ENCODE peak calls at places on chromosomes 2 and 18, in six cellular contexts. M, W, I, R, P and D are unnamed samples.

GRCh38 chr2:165610591-165611029 is 141.1 kb downstream of the CSRNP3 start:
- DNase-seq in M (no peak), W (no peak), I (no peak), R (no peak), P (no peak), D (no peak)

GRCh38 chr18:59352250-59352855 is 6.7 kb downstream of the LMAN1 start:
- DNase-seq in M (no peak), W (no peak), I (no peak), R (no peak), P (no peak), D (no peak)

GRCh38 chr2:218885981-218886447 is 5.4 kb downstream of the WNT10A start:
- DNase-seq in M (no peak), W (no peak), I (no peak), R (no peak), P (no peak), D (no peak)

GRCh38 chr2:222398446-222398885 is 25.9 kb upstream of the SGPP2 start:
- DNase-seq in M (no peak), W (no peak), I (no peak), R (no peak), P (no peak), D (no peak)

GRCh38 chr18:3397786-3398185 is 52.2 kb upstream of the TGIF1 start:
- DNase-seq in M (no peak), W (no peak), I (no peak), R (no peak), P (no peak), D (no peak)

GRCh38 chr2:201357216-201357615 is at the start of gene FLACC1:
- DNase-seq in M (peak), W (no peak), I (no peak), R (no peak), P (peak), D (peak)

GRCh38 chr2:148813603-148814065 is 61.4 kb upstream of the KIF5C start:
- DNase-seq in M (no peak), W (no peak), I (peak), R (no peak), P (peak), D (no peak)

GRCh38 chr18:9925369-9925768 is 11.6 kb downstream of the VAPA start:
- DNase-seq in M (peak), W (no peak), I (no peak), R (no peak), P (no peak), D (no peak)

GRCh38 chr2:234373060-234373459 is 123.8 kb downstream of the ARL4C start:
- DNase-seq in M (no peak), W (no peak), I (no peak), R (no peak), P (no peak), D (no peak)

GRCh38 chr2:1052671-1053270 is 102.1 kb downstream of the SNTG2 start:
- DNase-seq in M (peak), W (no peak), I (no peak), R (no peak), P (no peak), D (no peak)

GRCh38 chr2:232873909-232874641 is 4.0 kb downstream of the SNORC start:
- DNase-seq in M (no peak), W (no peak), I (no peak), R (no peak), P (no peak), D (no peak)

GRCh38 chr2:45675130-45675812 is 23.8 kb downstream of the PRKCE start:
- DNase-seq in M (no peak), W (no peak), I (peak), R (no peak), P (peak), D (no peak)

GRCh38 chr18:31680836-31681568 is 3.4 kb downstream of the B4GALT6 start:
- DNase-seq in M (no peak), W (no peak), I (no peak), R (no peak), P (no peak), D (no peak)

GRCh38 chr2:235577404-235578330 is 83.8 kb downstream of the AGAP1 start:
- DNase-seq in M (peak), W (peak), I (no peak), R (no peak), P (peak), D (no peak)

GRCh38 chr2:54079331-54079730 is 36.1 kb upstream of the ACYP2 start:
- DNase-seq in M (no peak), W (no peak), I (no peak), R (no peak), P (no peak), D (no peak)

DNA sequence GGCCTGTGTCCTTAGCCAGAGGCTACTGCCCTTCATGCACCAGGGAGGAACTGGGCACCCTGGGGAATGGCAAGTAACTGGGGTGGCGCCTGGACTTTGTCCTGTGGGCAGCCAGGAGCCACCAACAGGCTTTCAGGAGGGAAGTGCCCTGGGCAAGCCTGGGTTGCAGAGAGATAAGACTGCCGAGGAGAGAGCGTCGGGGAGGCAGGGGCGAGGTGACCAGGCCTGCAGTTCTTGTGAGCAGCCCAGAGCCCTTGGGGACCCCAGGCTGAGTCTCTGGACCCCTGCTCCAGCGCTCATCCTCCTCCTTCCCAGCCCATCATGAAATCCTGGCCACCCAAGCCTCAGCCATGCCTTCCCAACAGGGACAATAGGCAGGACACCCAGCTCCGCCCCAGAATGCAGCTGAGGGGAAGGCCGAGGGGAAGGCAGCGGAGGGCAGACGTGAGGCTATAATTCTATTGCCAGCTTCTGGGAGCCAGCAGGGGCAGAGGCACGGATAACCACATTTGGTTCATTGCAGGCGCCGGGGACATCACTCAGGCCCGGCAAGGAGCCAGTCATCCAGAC is 25.1 kb downstream of the ADRA2B start:
- DNase-seq in M (no peak), W (peak), I (peak), R (no peak), P (no peak), D (no peak)
- TF ChIP-seq POLR2A in M (no peak), W (no peak), I (no peak), R (no peak), P (no peak), D (no peak)

GRCh38 chr2:43139996-43140621 is 86.3 kb downstream of the ZFP36L2 start:
- DNase-seq in M (no peak), W (no peak), I (no peak), R (no peak), P (no peak), D (no peak)
- TF ChIP-seq POLR2A in M (no peak), W (no peak), I (no peak), R (no peak), P (no peak), D (no peak)

GRCh38 chr2:88852753-88853402 is 161.4 kb downstream of the RPIA start:
- DNase-seq in M (no peak), W (no peak), I (no peak), R (no peak), P (no peak), D (no peak)
- TF ChIP-seq POLR2A in M (no peak), W (no peak), I (no peak), R (no peak), P (no peak), D (no peak)

GRCh38 chr2:86105969-86106945 is at the start of gene PTCD3:
- DNase-seq in M (peak), W (peak), I (peak), R (peak), P (peak), D (peak)
- TF ChIP-seq POLR2A in M (peak), W (no peak), I (no peak), R (peak), P (peak), D (peak)

DNA sequence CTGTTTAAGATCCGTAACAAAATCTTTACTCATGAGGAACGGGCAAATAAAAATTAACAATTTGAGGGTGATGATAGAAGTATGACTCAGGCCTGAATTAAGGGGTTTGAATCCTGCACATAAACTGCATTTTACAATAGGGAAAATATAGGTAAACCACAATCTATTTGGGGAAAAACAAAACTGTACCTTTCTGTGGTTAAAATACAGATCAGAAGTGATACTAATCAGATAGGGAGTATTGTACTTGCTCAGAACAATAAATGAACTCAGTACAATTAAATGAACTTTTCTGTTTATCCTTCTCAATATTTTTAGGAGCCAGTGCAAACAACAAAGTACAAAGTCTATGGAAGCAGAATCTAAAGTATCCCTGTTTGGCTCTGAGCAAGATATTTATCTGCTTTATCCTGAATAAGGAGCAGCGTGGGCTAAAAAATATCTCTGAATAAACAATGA is 287.3 kb downstream of the ZNF385B start:
- DNase-seq in M (no peak), W (no peak), I (no peak), R (no peak), P (no peak), D (no peak)
- TF ChIP-seq POLR2A in M (no peak), W (no peak), I (no peak), R (no peak), P (no peak), D (no peak)

DNA sequence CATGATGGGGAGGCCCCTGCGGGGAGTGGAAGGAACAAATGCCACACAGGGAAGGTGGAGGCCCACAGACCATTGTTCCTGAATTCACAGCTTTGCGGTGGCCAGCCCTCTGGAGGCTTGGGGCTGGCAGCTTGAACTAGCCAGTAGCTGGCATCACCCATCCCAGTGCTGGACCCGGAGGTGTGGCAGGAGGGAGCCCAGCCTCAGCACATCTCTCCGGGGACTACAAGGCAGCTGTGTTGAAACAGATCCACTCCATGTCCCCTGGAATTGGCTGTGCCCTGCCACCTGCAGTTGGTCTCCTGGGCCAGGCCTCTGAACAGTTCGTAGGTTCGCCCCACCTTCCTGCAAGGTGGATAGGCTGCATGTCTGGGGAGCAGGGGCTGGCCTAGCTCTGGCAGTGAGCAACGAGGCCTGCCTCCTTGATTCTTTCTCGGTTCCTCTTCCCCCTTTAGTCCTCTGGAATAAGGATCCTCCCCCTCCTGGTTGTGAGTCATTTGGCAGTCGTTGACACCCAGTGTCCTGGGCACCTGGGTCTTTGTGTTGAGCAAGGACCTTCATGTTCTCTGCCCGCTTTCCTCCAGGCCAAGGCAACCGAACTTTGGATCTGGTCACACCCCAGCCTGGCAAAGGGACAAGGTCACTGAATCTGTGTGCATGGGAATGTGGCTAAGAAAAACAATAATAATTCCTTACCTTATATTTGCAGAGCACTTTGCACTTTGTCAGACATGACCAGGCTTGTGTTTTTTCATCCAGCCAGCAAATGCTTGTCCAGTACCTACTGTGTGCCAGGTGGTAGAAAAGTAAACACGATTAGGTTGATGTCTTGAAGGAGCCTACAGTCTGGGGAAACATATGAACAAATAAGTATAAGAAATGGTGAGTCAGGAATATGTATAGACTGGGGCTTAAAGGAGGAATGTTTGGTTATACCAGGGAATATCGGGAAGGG is 55.0 kb upstream of the MCFD2 start:
- DNase-seq in M (peak), W (peak), I (peak), R (no peak), P (peak), D (peak)
- TF ChIP-seq POLR2A in M (no peak), W (no peak), I (no peak), R (peak), P (no peak), D (no peak)

GRCh38 chr2:69567909-69568300 is 75.6 kb downstream of the AAK1 start:
- DNase-seq in M (no peak), W (no peak), I (no peak), R (no peak), P (no peak), D (no peak)
- TF ChIP-seq POLR2A in M (no peak), W (no peak), I (no peak), R (no peak), P (no peak), D (no peak)

DNA sequence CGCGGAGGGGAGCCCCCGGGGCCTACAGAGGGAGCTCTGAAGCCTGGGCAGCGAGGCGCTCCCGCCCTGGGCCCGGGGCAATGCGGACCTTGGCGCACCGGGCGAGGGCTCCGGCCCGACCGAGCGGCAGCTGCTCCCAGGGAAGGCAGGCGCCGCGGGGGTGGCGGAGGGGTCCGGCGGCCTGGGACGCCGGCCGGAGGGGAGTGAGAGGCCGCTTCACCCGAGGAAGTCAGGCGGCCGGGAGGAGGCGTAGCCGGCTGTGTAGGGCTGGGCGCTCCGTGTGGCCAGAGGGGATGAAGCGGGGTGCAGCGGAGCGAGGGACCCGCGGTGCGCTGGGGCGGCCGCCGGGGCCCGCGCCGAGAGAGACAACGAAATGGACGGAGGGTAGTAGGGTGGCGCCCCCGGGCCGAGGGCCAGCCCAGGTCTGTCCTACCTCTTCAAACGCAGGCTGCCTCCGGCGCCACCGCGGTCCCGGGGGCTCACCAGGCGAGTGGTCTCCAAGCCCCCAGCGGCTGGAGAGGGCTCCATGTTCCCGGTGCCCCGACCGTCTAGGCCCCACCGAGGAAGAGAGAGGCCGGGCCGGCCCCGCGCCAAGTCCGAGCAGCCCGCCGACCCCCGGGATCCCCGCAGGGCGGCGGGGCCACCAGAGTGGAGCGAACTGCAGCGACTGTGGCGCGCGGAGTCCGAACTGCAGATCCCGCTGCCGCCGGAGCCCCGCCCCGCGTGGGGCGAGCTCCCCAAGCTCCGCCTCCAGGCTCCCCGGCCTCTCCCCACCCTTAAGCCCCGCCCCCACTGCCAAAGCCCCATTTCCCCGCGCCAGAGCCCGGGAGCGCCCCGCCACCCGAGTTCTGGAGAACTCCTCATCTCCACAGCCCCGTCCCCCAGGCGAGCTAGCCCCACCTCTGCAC is at the start of gene SLC30A3:
- DNase-seq in M (no peak), W (peak), I (peak), R (no peak), P (peak), D (peak)
- TF ChIP-seq POLR2A in M (no peak), W (no peak), I (no peak), R (no peak), P (no peak), D (peak)

GRCh38 chr2:238289574-238289973 is 1.2 kb upstream of the PER2 start:
- DNase-seq in M (no peak), W (no peak), I (no peak), R (no peak), P (no peak), D (no peak)

GRCh38 chr2:238290715-238291549 is 2.5 kb upstream of the PER2 start:
- DNase-seq in M (no peak), W (no peak), I (peak), R (no peak), P (no peak), D (no peak)

GRCh38 chr2:238291550-238292281 is 3.3 kb upstream of the PER2 start:
- DNase-seq in M (no peak), W (no peak), I (no peak), R (no peak), P (no peak), D (no peak)

GRCh38 chr2:238288650-238289573 is 502 bp upstream of the PER2 start:
- DNase-seq in M (peak), W (peak), I (peak), R (peak), P (peak), D (peak)

DNA sequence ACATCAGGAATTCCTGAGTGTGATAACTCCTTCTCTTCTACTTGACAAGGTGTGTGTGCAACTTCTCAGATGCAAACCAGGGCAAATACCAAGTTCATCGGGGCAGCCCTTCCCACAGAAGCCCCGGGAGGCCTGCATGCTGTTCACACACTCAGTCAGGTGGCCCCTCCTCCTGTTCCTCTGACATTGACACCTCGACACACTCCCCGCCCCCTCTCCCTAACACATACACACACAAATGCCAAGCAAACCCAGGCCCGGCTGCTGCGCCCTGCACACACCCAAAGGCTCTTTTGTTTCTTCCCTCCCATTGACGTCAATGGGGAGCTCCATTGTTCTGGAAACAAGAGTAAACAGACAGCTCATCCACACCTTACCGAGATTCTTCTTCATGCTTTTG is 1.7 kb upstream of the PER2 start:
- DNase-seq in M (no peak), W (peak), I (peak), R (peak), P (no peak), D (no peak)
- TF ChIP-seq POLR2A in M (no peak), W (no peak), I (peak), R (peak), P (no peak), D (no peak)